ENCODE peak calls at places on chromosomes 1 and 21, in nine cellular contexts. X is HCEC 1CT; R is fibroblast of the conjunctiva; A is T-helper 1 cell; T is iris pigment epithelial cell; Y is GDM1; E is T1000; G is GF-D8; C is natural killer cell treated with Interleukin-12 subunit alpha and Interleukin-12 subunit beta and Interleukin-15 and Interleukin-18, amount 100 ng/mL, for 72 hours. I is an unnamed sample.

GRCh38 chr21:32544697-32545096 is 40.6 kb downstream of the TCP10L start:
- DNase-seq in C (no peak), G (no peak), A (no peak), Y (no peak), T (no peak), E (no peak), R (no peak), X (no peak), I (no peak)

GRCh38 chr1:13749543-13750307 is 49.7 kb downstream of the PRDM2 start:
- DNase-seq in C (peak), E (peak), A (no peak), T (peak), X (peak), G (no peak), Y (no peak), R (no peak), I (no peak)

GRCh38 chr1:48356901-48357300 is 115.1 kb downstream of the SPATA6 start:
- DNase-seq in Y (no peak), A (no peak), X (no peak), G (no peak), E (no peak), C (no peak), R (no peak), T (no peak), I (no peak)

GRCh38 chr1:226518375-226518774 is 30.2 kb upstream of the STUM start:
- DNase-seq in Y (no peak), T (no peak), C (no peak), E (no peak), A (no peak), G (no peak), R (no peak), X (no peak), I (no peak)

GRCh38 chr1:58657082-58657481 is 42.8 kb downstream of the MYSM1 start:
- DNase-seq in G (no peak), R (no peak), A (no peak), X (no peak), Y (no peak), E (no peak), C (no peak), T (no peak), I (no peak)

GRCh38 chr1:157025856-157026255 is 19.7 kb downstream of the ARHGEF11 start:
- DNase-seq in G (no peak), R (no peak), E (no peak), C (no peak), A (no peak), T (peak), Y (no peak), X (peak), I (no peak)

GRCh38 chr1:19639999-19640362 is 4.1 kb upstream of the NBL1 start:
- DNase-seq in C (no peak), X (peak), G (no peak), R (no peak), T (peak), A (no peak), E (no peak), Y (no peak), I (no peak)

GRCh38 chr1:171754971-171755370 is 13.1 kb upstream of the VAMP4 start:
- DNase-seq in E (no peak), T (peak), R (no peak), A (no peak), X (no peak), C (no peak), G (no peak), Y (no peak), I (no peak)

GRCh38 chr1:46181343-46182260 is 5.3 kb upstream of the P3R3URF start:
- DNase-seq in E (no peak), A (no peak), G (peak), X (no peak), C (no peak), R (peak), T (peak), Y (no peak), I (peak)

GRCh38 chr1:212410231-212410825 is 4.4 kb downstream of the PACC1 start:
- DNase-seq in E (no peak), T (no peak), X (no peak), G (no peak), A (no peak), C (no peak), R (no peak), Y (peak), I (no peak)

GRCh38 chr21:38340131-38340530 is 83.3 kb downstream of the KCNJ15 start:
- DNase-seq in A (no peak), E (no peak), G (no peak), Y (no peak), T (no peak), C (no peak), X (no peak), R (no peak), I (no peak)

GRCh38 chr1:24932284-24932683 is 2.2 kb upstream of the RUNX3 start:
- DNase-seq in E (no peak), Y (no peak), T (no peak), A (peak), C (no peak), R (no peak), X (peak), G (no peak), I (no peak)

GRCh38 chr1:20361805-20362381 is 71.2 kb downstream of the VWA5B1 start:
- DNase-seq in G (no peak), A (no peak), X (peak), C (no peak), Y (no peak), E (peak), R (no peak), T (peak), I (peak)

GRCh38 chr1:37795340-37796110 is 1.9 kb downstream of the MANEAL start:
- DNase-seq in R (no peak), G (no peak), Y (no peak), E (no peak), X (no peak), T (peak), A (peak), C (no peak), I (no peak)

GRCh38 chr1:226704169-226704921 is 34.7 kb downstream of the ITPKB start:
- DNase-seq in G (no peak), E (no peak), A (no peak), Y (no peak), R (no peak), T (no peak), X (no peak), C (no peak), I (no peak)

GRCh38 chr1:234584926-234585325 is 25.1 kb downstream of the IRF2BP2 start:
- DNase-seq in T (no peak), Y (no peak), A (no peak), G (no peak), E (no peak), C (no peak), R (no peak), X (no peak), I (no peak)

GRCh38 chr1:182680901-182681300 is 3.5 kb downstream of the RGS8 start:
- DNase-seq in E (no peak), T (peak), X (no peak), Y (no peak), R (no peak), A (no peak), G (no peak), C (no peak), I (no peak)

GRCh38 chr1:94257451-94257850 is 20.1 kb upstream of the ARHGAP29 start:
- DNase-seq in E (no peak), X (no peak), C (no peak), Y (no peak), T (no peak), R (no peak), A (no peak), G (no peak), I (no peak)

GRCh38 chr21:44462090-44462833 is 7.0 kb downstream of the LRRC3 start:
- DNase-seq in C (no peak), A (no peak), T (no peak), G (no peak), Y (no peak), X (no peak), R (no peak), E (no peak), I (no peak)

GRCh38 chr1:6000444-6001288 is 8.4 kb upstream of the NPHP4 start:
- DNase-seq in Y (no peak), G (no peak), R (no peak), T (no peak), C (no peak), A (no peak), X (no peak), E (no peak), I (no peak)

GRCh38 chr1:51313961-51314777 is 16.2 kb downstream of the TTC39A start:
- DNase-seq in X (peak), G (no peak), T (peak), R (peak), Y (no peak), A (no peak), E (no peak), C (no peak), I (no peak)

GRCh38 chr1:211632808-211633522 is 42.5 kb downstream of the NEK2 start:
- DNase-seq in C (no peak), Y (peak), A (no peak), X (no peak), E (peak), G (no peak), R (no peak), T (peak), I (no peak)

GRCh38 chr1:88013485-88013884 is 670.6 kb upstream of the PKN2 start:
- DNase-seq in A (no peak), T (no peak), Y (no peak), X (peak), E (no peak), R (no peak), C (no peak), G (no peak), I (no peak)

GRCh38 chr1:6507461-6507911 is 16.0 kb upstream of the PLEKHG5 start:
- DNase-seq in C (no peak), R (no peak), G (no peak), T (no peak), X (no peak), E (no peak), A (no peak), Y (no peak), I (no peak)

GRCh38 chr1:43598622-43599021 is 51.3 kb upstream of the KDM4A start:
- DNase-seq in E (no peak), R (no peak), C (no peak), Y (no peak), G (no peak), A (no peak), T (no peak), X (no peak), I (no peak)

GRCh38 chr1:210089848-210090247 is 142.7 kb upstream of the SERTAD4 start:
- DNase-seq in T (no peak), E (no peak), R (no peak), A (no peak), X (peak), Y (no peak), G (no peak), C (no peak), I (no peak)

GRCh38 chr1:154410185-154410827 is 5.2 kb downstream of the IL6R start:
- DNase-seq in T (no peak), G (no peak), X (no peak), Y (no peak), A (no peak), R (no peak), E (no peak), C (no peak), I (no peak)

GRCh38 chr1:162976628-162977027 is 92.5 kb upstream of the RGS4 start:
- DNase-seq in E (no peak), X (no peak), Y (no peak), A (no peak), C (no peak), T (no peak), G (no peak), R (no peak), I (no peak)